ENCODE peak calls at places on chromosomes 3 and 15, in six cellular contexts. I is transverse colon, A is uterus, B is A549, R is pancreas, E is OCI-LY7. P is an unnamed sample.

GRCh38 chr3:128274837-128275236 is 121.6 kb downstream of the EEFSEC start:
- DNase-seq in I (no peak), A (no peak), B (no peak), R (no peak), E (no peak), P (no peak)

GRCh38 chr3:127182848-127183714 is 9.8 kb upstream of the PRR23E start:
- DNase-seq in I (no peak), A (no peak), B (no peak), R (no peak), E (no peak), P (peak; percentile 17)

GRCh38 chr3:113097821-113098516 is 107.2 kb downstream of the GTPBP8 start:
- DNase-seq in I (no peak), A (no peak), B (peak; percentile 55), R (no peak), E (no peak), P (no peak)

GRCh38 chr3:109161487-109162108 is 25.1 kb downstream of the C3orf85 start:
- DNase-seq in I (no peak), A (no peak), B (no peak), R (no peak), E (no peak), P (peak; percentile 92)

GRCh38 chr3:50269977-50270413 is 1.0 kb downstream of the SEMA3B start:
- DNase-seq in I (no peak), A (peak; percentile 23), B (peak; percentile 50), R (no peak), E (no peak), P (no peak)

GRCh38 chr3:113654851-113655250 is 41.6 kb downstream of the USF3 start:
- DNase-seq in I (no peak), A (no peak), B (no peak), R (no peak), E (no peak), P (no peak)

GRCh38 chr15:71471347-71471746 is 339.0 kb upstream of the NR2E3 start:
- DNase-seq in I (no peak), A (no peak), B (no peak), R (no peak), E (no peak), P (no peak)

GRCh38 chr15:58229297-58229768 is 91.2 kb downstream of the AQP9 start:
- DNase-seq in I (no peak), A (no peak), B (no peak), R (no peak), E (no peak), P (no peak)

GRCh38 chr15:37135225-37135624 is 34.9 kb upstream of the MEIS2 start:
- DNase-seq in I (no peak), A (no peak), B (no peak), R (no peak), E (peak; percentile 41), P (no peak)

GRCh38 chr15:66882251-66883020 is 180.4 kb downstream of the SMAD6 start:
- DNase-seq in I (no peak), A (peak; percentile 46), B (peak; percentile 36), R (no peak), E (no peak), P (no peak)

GRCh38 chr3:57903124-57903668 is 105.0 kb upstream of the FLNB start:
- DNase-seq in I (no peak), A (no peak), B (no peak), R (no peak), E (no peak), P (no peak)

GRCh38 chr15:92638291-92638708 is 17.3 kb downstream of the FAM174B start:
- DNase-seq in I (peak; percentile 23), A (no peak), B (no peak), R (peak; percentile 77), E (no peak), P (peak; percentile 56)

GRCh38 chr3:15287565-15288330 is 44.6 kb downstream of the SH3BP5 start:
- DNase-seq in I (peak; percentile 57), A (peak; percentile 75), B (no peak), R (no peak), E (no peak), P (no peak)

GRCh38 chr3:189262746-189263145 is 91.0 kb downstream of the TPRG1 start:
- DNase-seq in I (no peak), A (no peak), B (no peak), R (no peak), E (no peak), P (no peak)

GRCh38 chr3:12179441-12179840 is 20.7 kb upstream of the TIMP4 start:
- DNase-seq in I (no peak), A (no peak), B (no peak), R (no peak), E (no peak), P (no peak)

GRCh38 chr3:5545719-5546118 is 358.2 kb downstream of the EDEM1 start:
- DNase-seq in I (no peak), A (no peak), B (no peak), R (no peak), E (no peak), P (no peak)

GRCh38 chr15:34514251-34514760 is 69.1 kb downstream of the GOLGA8B start:
- DNase-seq in I (peak; percentile 14), A (peak; percentile 47), B (peak; percentile 38), R (peak; percentile 4), E (no peak), P (peak; percentile 4)

GRCh38 chr15:95875141-95875643 is 455.3 kb upstream of the NR2F2 start:
- DNase-seq in I (no peak), A (no peak), B (no peak), R (no peak), E (no peak), P (no peak)

GRCh38 chr3:71428841-71429609 is 154.5 kb downstream of the FOXP1 start:
- DNase-seq in I (peak; percentile 36), A (no peak), B (no peak), R (peak; percentile 29), E (peak; percentile 30), P (peak; percentile 35)

GRCh38 chr3:196016485-196016884 is 65.4 kb downstream of the TFRC start:
- DNase-seq in I (no peak), A (no peak), B (no peak), R (no peak), E (no peak), P (no peak)

DNA sequence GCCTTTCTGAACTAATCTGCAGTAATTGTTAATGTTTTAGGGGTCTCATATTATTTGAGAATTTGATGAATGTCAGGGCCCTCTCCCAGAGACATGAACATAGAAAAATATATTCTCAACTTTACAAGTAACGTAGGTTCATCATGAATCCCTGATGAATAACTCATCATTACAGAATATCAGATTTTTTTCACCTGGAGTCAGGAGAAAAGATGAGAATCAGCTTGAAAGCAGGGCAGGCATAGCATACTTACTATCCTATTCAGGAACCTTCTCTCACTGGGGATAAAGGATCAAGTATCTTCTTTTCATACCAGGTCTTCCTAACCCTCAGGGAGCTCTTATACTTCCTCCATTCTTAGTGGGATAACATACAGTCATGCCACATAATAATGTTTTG is 552.6 kb upstream of the TBL1XR1 start:
- DNase-seq in I (no peak), A (no peak), B (no peak), R (no peak), E (no peak), P (no peak)
- H3K4me1 ChIP-seq in I (no peaks in the 10 kb centered on the region), A (no peaks in the 10 kb centered on the region), B (no peaks in the 10 kb centered on the region), R (no peaks in the 10 kb centered on the region), E (no peaks in the 10 kb centered on the region), P (no peaks in the 10 kb centered on the region)

GRCh38 chr3:23944007-23944760 is 902 bp upstream of the NR1D2 start:
- DNase-seq in I (no peak), A (no peak), B (no peak), R (no peak), E (peak; percentile 28), P (no peak)

GRCh38 chr3:23942546-23942945 is 2.5 kb upstream of the NR1D2 start:
- DNase-seq in I (no peak), A (no peak), B (no peak), R (no peak), E (no peak), P (no peak)

GRCh38 chr3:23945653-23945902 is 492 bp downstream of the NR1D2 start:
- DNase-seq in I (no peak), A (no peak), B (no peak), R (no peak), E (no peak), P (no peak)

GRCh38 chr3:23945903-23946751 is 1.0 kb downstream of the NR1D2 start:
- DNase-seq in I (peak; percentile 99), A (peak; percentile 99), B (peak; percentile 91), R (peak; percentile 98), E (peak; percentile 95), P (peak; percentile 96)

DNA sequence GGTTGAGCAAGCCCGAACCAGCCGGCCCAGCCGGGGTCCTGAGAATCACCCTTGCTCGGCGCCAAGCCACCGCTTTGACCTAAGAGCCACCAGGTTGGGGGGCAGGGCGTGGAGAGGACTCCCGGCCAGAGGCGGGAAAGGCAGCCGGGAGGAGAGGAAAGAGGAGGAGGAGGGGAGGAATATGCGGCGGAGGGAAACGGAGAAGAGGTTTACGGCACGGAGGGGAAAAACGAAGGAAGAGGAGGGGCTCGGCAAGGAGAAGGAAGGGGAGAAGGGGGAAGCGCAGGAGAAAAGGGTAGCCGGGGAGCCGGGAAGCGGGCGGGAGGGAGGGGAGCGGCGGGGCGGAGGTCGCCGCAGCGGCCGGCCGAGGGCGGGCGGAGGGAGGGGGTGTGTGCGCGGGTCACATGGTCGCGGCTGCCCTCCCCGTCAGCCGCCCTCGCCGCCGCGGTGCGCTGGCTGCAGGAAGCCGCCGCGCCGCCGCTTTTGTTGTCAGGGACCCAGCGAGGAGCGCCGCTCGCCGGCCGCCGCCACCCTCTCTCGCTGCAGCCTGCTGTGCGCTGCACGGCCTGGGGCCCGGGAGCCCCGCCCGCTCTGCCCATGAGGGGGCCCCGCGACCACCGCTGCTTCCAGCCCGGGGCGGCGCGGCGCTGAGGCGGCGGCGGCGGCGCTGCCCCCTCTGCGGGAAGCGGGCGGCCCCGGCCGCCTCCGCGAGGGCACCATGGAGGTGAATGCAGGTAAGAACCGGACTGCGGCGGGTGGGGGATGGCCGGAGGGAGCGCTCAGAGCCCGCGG is at the start of gene NR1D2:
- DNase-seq in I (peak; percentile 89), A (peak; percentile 84), B (peak; percentile 74), R (peak; percentile 85), E (peak; percentile 91), P (peak; percentile 81)
- H3K4me1 ChIP-seq in I (peaks cover 30% of the 10 kb centered on the region), A (peaks cover 14% of the 10 kb centered on the region), B (peaks cover 30% of the 10 kb centered on the region), R (peaks cover 31% of the 10 kb centered on the region), E (peaks cover 27% of the 10 kb centered on the region), P (peaks cover 10% of the 10 kb centered on the region)

DNA sequence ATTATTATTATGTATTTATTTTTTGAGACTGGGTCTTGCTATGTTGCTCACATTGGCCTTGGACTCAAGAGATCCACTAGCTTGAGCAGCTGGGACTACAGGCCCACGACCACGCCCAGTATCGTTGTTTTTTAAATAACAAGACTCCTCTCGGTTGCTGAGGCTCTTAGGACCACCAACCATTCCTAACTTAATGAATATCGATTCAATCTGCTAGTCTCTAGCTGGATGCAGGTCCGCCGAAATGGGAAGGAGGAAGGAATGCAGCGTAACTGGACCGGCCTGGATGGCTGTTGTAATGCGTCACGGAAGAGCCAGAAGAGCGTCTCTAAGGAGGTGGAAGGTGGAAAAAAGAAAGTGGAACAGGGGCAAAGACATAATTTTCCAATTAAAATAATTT is 1.7 kb downstream of the ANXA2 start:
- DNase-seq in I (no peak), A (no peak), B (no peak), R (no peak), E (no peak), P (no peak)
- H3K4me1 ChIP-seq in I (peaks cover 65% of the 10 kb centered on the region), A (peaks cover 30% of the 10 kb centered on the region), B (peaks cover 58% of the 10 kb centered on the region), R (peaks cover 33% of the 10 kb centered on the region), E (no peaks in the 10 kb centered on the region), P (no peaks in the 10 kb centered on the region)

GRCh38 chr3:190560284-190560895 is 46.5 kb downstream of the IL1RAP start:
- DNase-seq in I (no peak), A (no peak), B (no peak), R (no peak), E (no peak), P (no peak)
- H3K4me1 ChIP-seq in I (no peaks in the 10 kb centered on the region), A (no peaks in the 10 kb centered on the region), B (peaks cover 5% of the 10 kb centered on the region), R (no peaks in the 10 kb centered on the region), E (no peaks in the 10 kb centered on the region), P (no peaks in the 10 kb centered on the region)

GRCh38 chr15:48536681-48537091 is 108.8 kb downstream of the FBN1 start:
- DNase-seq in I (no peak), A (no peak), B (no peak), R (no peak), E (no peak), P (no peak)
- H3K4me1 ChIP-seq in I (no peaks in the 10 kb centered on the region), A (no peaks in the 10 kb centered on the region), B (peaks cover under 1% of the 10 kb centered on the region), R (no peaks in the 10 kb centered on the region), E (no peaks in the 10 kb centered on the region), P (no peaks in the 10 kb centered on the region)

P was measured in small intestine.